ENCODE peak calls at places on chromosomes 6 and 20, in nine cellular contexts. One of them, this sample, is unnamed.

GRCh38 chr6:41571066-41571780 is 25.0 kb downstream of the FOXP4 start:
- DNase-seq in foreskin fibroblast: no peak
- DNase-seq in GM12865: no peak
- DNase-seq in kidney epithelial cell: no peak
- DNase-seq in heart left ventricle: no peak
- DNase-seq in fibroblast of lung: no peak
- DNase-seq in MM.1S: no peak
- DNase-seq in psoas muscle: no peak
- DNase-seq in AG10803: no peak
- DNase-seq in this sample: no peak

GRCh38 chr6:189676-190075 is 102.6 kb upstream of the DUSP22 start:
- DNase-seq in foreskin fibroblast: no peak
- DNase-seq in GM12865: peak
- DNase-seq in kidney epithelial cell: no peak
- DNase-seq in heart left ventricle: no peak
- DNase-seq in fibroblast of lung: no peak
- DNase-seq in MM.1S: no peak
- DNase-seq in psoas muscle: no peak
- DNase-seq in AG10803: no peak
- DNase-seq in this sample: no peak

GRCh38 chr6:130412556-130413290 is 46.9 kb downstream of the TMEM200A start:
- DNase-seq in foreskin fibroblast: peak
- DNase-seq in GM12865: no peak
- DNase-seq in kidney epithelial cell: no peak
- DNase-seq in heart left ventricle: no peak
- DNase-seq in fibroblast of lung: no peak
- DNase-seq in MM.1S: no peak
- DNase-seq in psoas muscle: no peak
- DNase-seq in AG10803: peak
- DNase-seq in this sample: no peak

GRCh38 chr6:1726341-1726763 is 116.6 kb downstream of the FOXC1 start:
- DNase-seq in foreskin fibroblast: no peak
- DNase-seq in GM12865: no peak
- DNase-seq in kidney epithelial cell: no peak
- DNase-seq in heart left ventricle: no peak
- DNase-seq in fibroblast of lung: no peak
- DNase-seq in MM.1S: no peak
- DNase-seq in psoas muscle: no peak
- DNase-seq in AG10803: no peak
- DNase-seq in this sample: no peak

GRCh38 chr6:53300656-53301551 is 47.8 kb downstream of the ELOVL5 start:
- DNase-seq in foreskin fibroblast: no peak
- DNase-seq in GM12865: no peak
- DNase-seq in kidney epithelial cell: no peak
- DNase-seq in heart left ventricle: peak
- DNase-seq in fibroblast of lung: peak
- DNase-seq in MM.1S: no peak
- DNase-seq in psoas muscle: no peak
- DNase-seq in AG10803: peak
- DNase-seq in this sample: no peak

GRCh38 chr20:62772994-62773858 is 23.0 kb upstream of the MRGBP start:
- DNase-seq in foreskin fibroblast: peak
- DNase-seq in GM12865: no peak
- DNase-seq in kidney epithelial cell: no peak
- DNase-seq in heart left ventricle: peak
- DNase-seq in fibroblast of lung: peak
- DNase-seq in MM.1S: no peak
- DNase-seq in psoas muscle: no peak
- DNase-seq in AG10803: peak
- DNase-seq in this sample: no peak

GRCh38 chr20:45970646-45971424 is 1.2 kb downstream of the ZNF335 start:
- DNase-seq in foreskin fibroblast: no peak
- DNase-seq in GM12865: peak
- DNase-seq in kidney epithelial cell: no peak
- DNase-seq in heart left ventricle: no peak
- DNase-seq in fibroblast of lung: peak
- DNase-seq in MM.1S: peak
- DNase-seq in psoas muscle: peak
- DNase-seq in AG10803: peak
- DNase-seq in this sample: no peak

GRCh38 chr6:74606488-74607135 is 599.2 kb downstream of the COL12A1 start:
- DNase-seq in foreskin fibroblast: peak
- DNase-seq in GM12865: no peak
- DNase-seq in kidney epithelial cell: peak
- DNase-seq in heart left ventricle: no peak
- DNase-seq in fibroblast of lung: peak
- DNase-seq in MM.1S: no peak
- DNase-seq in psoas muscle: no peak
- DNase-seq in AG10803: peak
- DNase-seq in this sample: no peak

GRCh38 chr6:159691133-159691962 is 1.7 kb downstream of the SOD2 start:
- DNase-seq in foreskin fibroblast: peak
- DNase-seq in GM12865: peak
- DNase-seq in kidney epithelial cell: peak
- DNase-seq in heart left ventricle: no peak
- DNase-seq in fibroblast of lung: peak
- DNase-seq in MM.1S: peak
- DNase-seq in psoas muscle: no peak
- DNase-seq in AG10803: peak
- DNase-seq in this sample: no peak

GRCh38 chr6:33620584-33621395 is at the start of gene ITPR3:
- DNase-seq in foreskin fibroblast: no peak
- DNase-seq in GM12865: peak
- DNase-seq in kidney epithelial cell: no peak
- DNase-seq in heart left ventricle: peak
- DNase-seq in fibroblast of lung: peak
- DNase-seq in MM.1S: peak
- DNase-seq in psoas muscle: peak
- DNase-seq in AG10803: peak
- DNase-seq in this sample: no peak

GRCh38 chr6:128463942-128464341 is 56.5 kb downstream of the PTPRK start:
- DNase-seq in foreskin fibroblast: no peak
- DNase-seq in GM12865: no peak
- DNase-seq in kidney epithelial cell: no peak
- DNase-seq in heart left ventricle: no peak
- DNase-seq in fibroblast of lung: peak
- DNase-seq in MM.1S: no peak
- DNase-seq in psoas muscle: no peak
- DNase-seq in AG10803: peak
- DNase-seq in this sample: no peak

GRCh38 chr6:108594640-108595039 is 33.9 kb downstream of the FOXO3 start:
- DNase-seq in foreskin fibroblast: no peak
- DNase-seq in GM12865: no peak
- DNase-seq in kidney epithelial cell: no peak
- DNase-seq in heart left ventricle: peak
- DNase-seq in fibroblast of lung: no peak
- DNase-seq in MM.1S: no peak
- DNase-seq in psoas muscle: peak
- DNase-seq in AG10803: no peak
- DNase-seq in this sample: no peak

GRCh38 chr20:13432126-13432525 is 206.6 kb downstream of the TASP1 start:
- DNase-seq in foreskin fibroblast: no peak
- DNase-seq in GM12865: no peak
- DNase-seq in kidney epithelial cell: peak
- DNase-seq in heart left ventricle: no peak
- DNase-seq in fibroblast of lung: no peak
- DNase-seq in MM.1S: no peak
- DNase-seq in psoas muscle: no peak
- DNase-seq in AG10803: no peak
- DNase-seq in this sample: no peak

GRCh38 chr20:34165246-34165645 is 53.2 kb upstream of the EIF2S2 start:
- DNase-seq in foreskin fibroblast: no peak
- DNase-seq in GM12865: no peak
- DNase-seq in kidney epithelial cell: no peak
- DNase-seq in heart left ventricle: no peak
- DNase-seq in fibroblast of lung: no peak
- DNase-seq in MM.1S: no peak
- DNase-seq in psoas muscle: no peak
- DNase-seq in AG10803: peak
- DNase-seq in this sample: no peak

GRCh38 chr6:30195951-30196350 is 17.3 kb downstream of the TRIM26 start:
- DNase-seq in foreskin fibroblast: no peak
- DNase-seq in GM12865: no peak
- DNase-seq in kidney epithelial cell: no peak
- DNase-seq in heart left ventricle: no peak
- DNase-seq in fibroblast of lung: no peak
- DNase-seq in MM.1S: no peak
- DNase-seq in psoas muscle: no peak
- DNase-seq in AG10803: no peak
- DNase-seq in this sample: no peak

GRCh38 chr6:89350281-89351037 is 2.1 kb downstream of the UBE2J1 start:
- DNase-seq in foreskin fibroblast: no peak
- DNase-seq in GM12865: peak
- DNase-seq in kidney epithelial cell: no peak
- DNase-seq in heart left ventricle: no peak
- DNase-seq in fibroblast of lung: peak
- DNase-seq in MM.1S: peak
- DNase-seq in psoas muscle: no peak
- DNase-seq in AG10803: peak
- DNase-seq in this sample: no peak

GRCh38 chr20:40963505-40963845 is 65.1 kb upstream of the TOP1 start:
- DNase-seq in foreskin fibroblast: no peak
- DNase-seq in GM12865: no peak
- DNase-seq in kidney epithelial cell: no peak
- DNase-seq in heart left ventricle: no peak
- DNase-seq in fibroblast of lung: no peak
- DNase-seq in MM.1S: no peak
- DNase-seq in psoas muscle: no peak
- DNase-seq in AG10803: no peak
- DNase-seq in this sample: no peak

GRCh38 chr20:40965671-40966070 is 63.0 kb upstream of the TOP1 start:
- DNase-seq in foreskin fibroblast: no peak
- DNase-seq in GM12865: no peak
- DNase-seq in kidney epithelial cell: no peak
- DNase-seq in heart left ventricle: no peak
- DNase-seq in fibroblast of lung: no peak
- DNase-seq in MM.1S: no peak
- DNase-seq in psoas muscle: no peak
- DNase-seq in AG10803: no peak
- DNase-seq in this sample: no peak

GRCh38 chr20:40966516-40967185 is 62.0 kb upstream of the TOP1 start:
- DNase-seq in foreskin fibroblast: no peak
- DNase-seq in GM12865: no peak
- DNase-seq in kidney epithelial cell: no peak
- DNase-seq in heart left ventricle: no peak
- DNase-seq in fibroblast of lung: no peak
- DNase-seq in MM.1S: no peak
- DNase-seq in psoas muscle: no peak
- DNase-seq in AG10803: no peak
- DNase-seq in this sample: no peak

GRCh38 chr20:40962733-40963504 is 65.7 kb upstream of the TOP1 start:
- DNase-seq in foreskin fibroblast: peak
- DNase-seq in GM12865: peak
- DNase-seq in kidney epithelial cell: no peak
- DNase-seq in heart left ventricle: peak
- DNase-seq in fibroblast of lung: peak
- DNase-seq in MM.1S: peak
- DNase-seq in psoas muscle: peak
- DNase-seq in AG10803: peak
- DNase-seq in this sample: no peak

DNA sequence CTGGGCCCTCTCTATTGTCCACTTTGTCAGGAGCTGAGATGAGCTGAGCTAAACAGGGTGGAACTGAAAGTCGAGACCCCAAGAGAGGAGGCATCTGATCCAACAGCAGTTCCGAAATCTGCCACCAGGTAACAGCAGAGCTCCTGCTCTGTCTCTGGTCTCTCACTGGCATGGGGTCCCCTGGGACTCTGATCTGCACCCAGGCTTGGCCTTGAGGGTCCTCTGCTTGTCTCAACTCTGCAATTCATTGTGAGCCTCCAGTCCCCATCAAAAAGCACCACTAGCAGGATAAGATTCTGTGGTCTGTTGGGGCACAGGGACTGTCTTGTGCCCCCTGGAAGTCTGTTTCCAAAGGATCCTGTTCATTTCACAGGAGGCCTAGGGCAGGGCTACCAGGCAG is 62.5 kb upstream of the TOP1 start:
- DNase-seq in foreskin fibroblast: no peak
- DNase-seq in GM12865: peak
- DNase-seq in kidney epithelial cell: no peak
- DNase-seq in heart left ventricle: no peak
- DNase-seq in fibroblast of lung: no peak
- DNase-seq in MM.1S: no peak
- DNase-seq in psoas muscle: no peak
- DNase-seq in AG10803: no peak
- DNase-seq in this sample: no peak
- TF ChIP-seq CTCF in foreskin fibroblast: peak
- TF ChIP-seq CTCF in GM12865: peak
- TF ChIP-seq CTCF in kidney epithelial cell: peak
- TF ChIP-seq CTCF in heart left ventricle: no peak
- TF ChIP-seq CTCF in fibroblast of lung: peak
- TF ChIP-seq CTCF in MM.1S: peak
- TF ChIP-seq CTCF in psoas muscle: no peak
- TF ChIP-seq CTCF in AG10803: peak
- TF ChIP-seq CTCF in this sample: peak

DNA sequence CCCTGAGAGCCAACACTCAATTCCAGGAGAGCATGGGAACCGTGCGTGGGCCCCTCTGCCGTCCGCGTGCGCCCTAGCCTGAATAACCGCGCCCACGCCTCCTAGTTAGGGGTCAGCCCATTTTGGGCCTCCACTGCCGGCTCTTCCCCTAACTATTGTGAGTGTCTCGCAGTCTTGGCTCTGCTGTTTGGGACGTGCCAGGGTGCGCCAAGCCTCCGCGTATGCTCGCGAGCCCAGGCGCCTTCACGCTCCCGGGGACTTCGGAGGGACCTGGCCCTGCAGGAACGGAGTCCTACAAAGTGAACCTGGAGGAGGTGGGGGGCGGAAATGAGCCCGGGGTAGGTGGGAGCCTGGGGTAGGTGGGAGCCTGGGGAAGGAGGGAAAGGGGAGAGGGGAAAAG is 813 bp upstream of the GCM2 start:
- DNase-seq in foreskin fibroblast: no peak
- DNase-seq in GM12865: no peak
- DNase-seq in kidney epithelial cell: no peak
- DNase-seq in heart left ventricle: no peak
- DNase-seq in fibroblast of lung: no peak
- DNase-seq in MM.1S: no peak
- DNase-seq in psoas muscle: no peak
- DNase-seq in AG10803: no peak
- DNase-seq in this sample: no peak
- H3K4me3 ChIP-seq in foreskin fibroblast: no peak
- H3K4me3 ChIP-seq in GM12865: no peak
- H3K4me3 ChIP-seq in kidney epithelial cell: no peak
- H3K4me3 ChIP-seq in heart left ventricle: no peak
- H3K4me3 ChIP-seq in fibroblast of lung: no peak
- H3K4me3 ChIP-seq in MM.1S: no peak
- H3K4me3 ChIP-seq in psoas muscle: no peak
- H3K4me3 ChIP-seq in AG10803: no peak
- H3K4me3 ChIP-seq in this sample: no peak

GRCh38 chr20:934186-934840 is 18.2 kb upstream of the ANGPT4 start:
- DNase-seq in foreskin fibroblast: no peak
- DNase-seq in GM12865: no peak
- DNase-seq in kidney epithelial cell: no peak
- DNase-seq in heart left ventricle: no peak
- DNase-seq in fibroblast of lung: no peak
- DNase-seq in MM.1S: no peak
- DNase-seq in psoas muscle: no peak
- DNase-seq in AG10803: no peak
- DNase-seq in this sample: no peak
- TF ChIP-seq CTCF in foreskin fibroblast: no peak
- TF ChIP-seq CTCF in GM12865: no peak
- TF ChIP-seq CTCF in kidney epithelial cell: no peak
- TF ChIP-seq CTCF in heart left ventricle: no peak
- TF ChIP-seq CTCF in fibroblast of lung: no peak
- TF ChIP-seq CTCF in MM.1S: no peak
- TF ChIP-seq CTCF in psoas muscle: no peak
- TF ChIP-seq CTCF in AG10803: no peak
- TF ChIP-seq CTCF in this sample: no peak

GRCh38 chr6:158356586-158357546 is 44.6 kb downstream of the TULP4 start:
- DNase-seq in foreskin fibroblast: no peak
- DNase-seq in GM12865: peak
- DNase-seq in kidney epithelial cell: no peak
- DNase-seq in heart left ventricle: no peak
- DNase-seq in fibroblast of lung: no peak
- DNase-seq in MM.1S: no peak
- DNase-seq in psoas muscle: no peak
- DNase-seq in AG10803: no peak
- DNase-seq in this sample: no peak
- H3K4me3 ChIP-seq in foreskin fibroblast: no peak
- H3K4me3 ChIP-seq in GM12865: peak
- H3K4me3 ChIP-seq in kidney epithelial cell: no peak
- H3K4me3 ChIP-seq in heart left ventricle: no peak
- H3K4me3 ChIP-seq in fibroblast of lung: no peak
- H3K4me3 ChIP-seq in MM.1S: no peak
- H3K4me3 ChIP-seq in psoas muscle: no peak
- H3K4me3 ChIP-seq in AG10803: no peak
- H3K4me3 ChIP-seq in this sample: peak

This sample was measured in GM12864.